ENCODE peak calls at places on chromosomes 4 and X, in seven cellular contexts. One of them, this sample, is unnamed.

GRCh38 chr4:6322761-6323566 is 53.3 kb downstream of the WFS1 start:
- DNase-seq in skeletal muscle cell: no peak
- DNase-seq in T-helper 1 cell: no peak
- DNase-seq in left lung: peak
- DNase-seq in substantia nigra: no peak
- DNase-seq in endothelial cell: no peak
- DNase-seq in RCC 7860: peak
- DNase-seq in this sample: no peak

GRCh38 chrX:132615396-132616131 is 126.7 kb upstream of the MBNL3 start:
- DNase-seq in skeletal muscle cell: no peak
- DNase-seq in T-helper 1 cell: peak
- DNase-seq in left lung: no peak
- DNase-seq in substantia nigra: peak
- DNase-seq in endothelial cell: peak
- DNase-seq in RCC 7860: no peak
- DNase-seq in this sample: no peak

GRCh38 chr4:84985952-84986351 is 19.5 kb upstream of the WDFY3 start:
- DNase-seq in skeletal muscle cell: peak
- DNase-seq in T-helper 1 cell: no peak
- DNase-seq in left lung: no peak
- DNase-seq in substantia nigra: no peak
- DNase-seq in endothelial cell: no peak
- DNase-seq in RCC 7860: peak
- DNase-seq in this sample: no peak

GRCh38 chr4:79922011-79922410 is 151.0 kb downstream of the ANTXR2 start:
- DNase-seq in skeletal muscle cell: no peak
- DNase-seq in T-helper 1 cell: no peak
- DNase-seq in left lung: no peak
- DNase-seq in substantia nigra: no peak
- DNase-seq in endothelial cell: no peak
- DNase-seq in RCC 7860: no peak
- DNase-seq in this sample: no peak

GRCh38 chrX:148380614-148381561 is 119.5 kb upstream of the AFF2 start:
- DNase-seq in skeletal muscle cell: peak
- DNase-seq in T-helper 1 cell: no peak
- DNase-seq in left lung: no peak
- DNase-seq in substantia nigra: no peak
- DNase-seq in endothelial cell: no peak
- DNase-seq in RCC 7860: peak
- DNase-seq in this sample: no peak

GRCh38 chr4:80361329-80361900 is 25.9 kb downstream of the CFAP299 start:
- DNase-seq in skeletal muscle cell: no peak
- DNase-seq in T-helper 1 cell: no peak
- DNase-seq in left lung: no peak
- DNase-seq in substantia nigra: no peak
- DNase-seq in endothelial cell: no peak
- DNase-seq in RCC 7860: no peak
- DNase-seq in this sample: no peak

GRCh38 chrX:69189972-69190371 is 24.7 kb upstream of the PJA1 start:
- DNase-seq in skeletal muscle cell: no peak
- DNase-seq in T-helper 1 cell: no peak
- DNase-seq in left lung: no peak
- DNase-seq in substantia nigra: peak
- DNase-seq in endothelial cell: no peak
- DNase-seq in RCC 7860: no peak
- DNase-seq in this sample: peak

GRCh38 chrX:150508018-150508417 is 60.4 kb upstream of the MTM1 start:
- DNase-seq in skeletal muscle cell: no peak
- DNase-seq in T-helper 1 cell: no peak
- DNase-seq in left lung: no peak
- DNase-seq in substantia nigra: peak
- DNase-seq in endothelial cell: no peak
- DNase-seq in RCC 7860: no peak
- DNase-seq in this sample: peak

GRCh38 chrX:9164535-9165425 is 130.9 kb upstream of the FAM9B start:
- DNase-seq in skeletal muscle cell: no peak
- DNase-seq in T-helper 1 cell: no peak
- DNase-seq in left lung: no peak
- DNase-seq in substantia nigra: no peak
- DNase-seq in endothelial cell: no peak
- DNase-seq in RCC 7860: no peak
- DNase-seq in this sample: no peak

GRCh38 chrX:96183843-96184242 is 500.8 kb upstream of the DIAPH2 start:
- DNase-seq in skeletal muscle cell: no peak
- DNase-seq in T-helper 1 cell: no peak
- DNase-seq in left lung: no peak
- DNase-seq in substantia nigra: no peak
- DNase-seq in endothelial cell: no peak
- DNase-seq in RCC 7860: no peak
- DNase-seq in this sample: no peak

GRCh38 chrX:108415891-108416290 is 22.3 kb downstream of the COL4A6 start:
- DNase-seq in skeletal muscle cell: no peak
- DNase-seq in T-helper 1 cell: no peak
- DNase-seq in left lung: no peak
- DNase-seq in substantia nigra: no peak
- DNase-seq in endothelial cell: no peak
- DNase-seq in RCC 7860: no peak
- DNase-seq in this sample: no peak

GRCh38 chr4:170666909-170667308 is 577.2 kb upstream of the AADAT start:
- DNase-seq in skeletal muscle cell: no peak
- DNase-seq in T-helper 1 cell: no peak
- DNase-seq in left lung: no peak
- DNase-seq in substantia nigra: no peak
- DNase-seq in endothelial cell: no peak
- DNase-seq in RCC 7860: no peak
- DNase-seq in this sample: no peak

GRCh38 chrX:153477039-153477438 is 6.7 kb upstream of the HAUS7 start:
- DNase-seq in skeletal muscle cell: no peak
- DNase-seq in T-helper 1 cell: no peak
- DNase-seq in left lung: no peak
- DNase-seq in substantia nigra: no peak
- DNase-seq in endothelial cell: peak
- DNase-seq in RCC 7860: no peak
- DNase-seq in this sample: no peak

GRCh38 chr4:5892321-5893012 is 419 bp downstream of the CRMP1 start:
- DNase-seq in skeletal muscle cell: no peak
- DNase-seq in T-helper 1 cell: no peak
- DNase-seq in left lung: peak
- DNase-seq in substantia nigra: peak
- DNase-seq in endothelial cell: no peak
- DNase-seq in RCC 7860: no peak
- DNase-seq in this sample: no peak

GRCh38 chr4:110586137-110586850 is 36.6 kb downstream of the PITX2 start:
- DNase-seq in skeletal muscle cell: peak
- DNase-seq in T-helper 1 cell: no peak
- DNase-seq in left lung: no peak
- DNase-seq in substantia nigra: no peak
- DNase-seq in endothelial cell: no peak
- DNase-seq in RCC 7860: peak
- DNase-seq in this sample: no peak